ENCODE peak calls at places on chromosome 10, in seven cellular contexts. E, U, Z, I, T, V and A are unnamed samples.

GRCh38 chr10:90175161-90175681 is 473.8 kb downstream of the KIF20B start:
- DNase-seq in E (no peak), U (no peak), Z (no peak), I (no peak), T (no peak), V (no peak), A (peak)

GRCh38 chr10:44983066-44983894 is 4.7 kb upstream of the DEPP1 start:
- DNase-seq in E (no peak), U (peak), Z (no peak), I (no peak), T (no peak), V (no peak), A (no peak)

GRCh38 chr10:44865289-44865671 is 45.9 kb upstream of the TMEM72 start:
- DNase-seq in E (no peak), U (no peak), Z (no peak), I (no peak), T (no peak), V (no peak), A (peak)

GRCh38 chr10:46297406-46298204 is 10.8 kb downstream of the ANTXRL start:
- DNase-seq in E (peak), U (no peak), Z (no peak), I (peak), T (peak), V (no peak), A (no peak)

GRCh38 chr10:84356951-84357350 is 28.6 kb downstream of the CCSER2 start:
- DNase-seq in E (no peak), U (no peak), Z (no peak), I (no peak), T (no peak), V (no peak), A (no peak)

GRCh38 chr10:15369642-15370211 is 1.4 kb downstream of the FAM171A1 start:
- DNase-seq in E (no peak), U (peak), Z (no peak), I (no peak), T (no peak), V (peak), A (peak)

GRCh38 chr10:73910764-73911552 is at the start of gene PLAU:
- DNase-seq in E (peak), U (peak), Z (no peak), I (peak), T (peak), V (peak), A (peak)

GRCh38 chr10:91756286-91756685 is 41.9 kb upstream of the TNKS2 start:
- DNase-seq in E (no peak), U (no peak), Z (no peak), I (no peak), T (no peak), V (no peak), A (no peak)

GRCh38 chr10:47253651-47254375 is 46.2 kb upstream of the GDF10 start:
- DNase-seq in E (no peak), U (peak), Z (no peak), I (no peak), T (no peak), V (no peak), A (no peak)

GRCh38 chr10:91796332-91797076 is 1.7 kb upstream of the TNKS2 start:
- DNase-seq in E (peak), U (peak), Z (no peak), I (peak), T (peak), V (no peak), A (peak)

GRCh38 chr10:58393317-58393716 is 8.1 kb downstream of the TFAM start:
- DNase-seq in E (no peak), U (no peak), Z (no peak), I (no peak), T (no peak), V (no peak), A (no peak)

GRCh38 chr10:127044191-127044590 is 139.0 kb downstream of the DOCK1 start:
- DNase-seq in E (no peak), U (peak), Z (no peak), I (peak), T (no peak), V (no peak), A (peak)

GRCh38 chr10:127039435-127039834 is 134.2 kb downstream of the DOCK1 start:
- DNase-seq in E (no peak), U (peak), Z (no peak), I (no peak), T (no peak), V (no peak), A (peak)

GRCh38 chr10:127043312-127043711 is 138.1 kb downstream of the DOCK1 start:
- DNase-seq in E (no peak), U (no peak), Z (no peak), I (no peak), T (no peak), V (no peak), A (no peak)

GRCh38 chr10:127041561-127041960 is 136.3 kb downstream of the DOCK1 start:
- DNase-seq in E (no peak), U (no peak), Z (no peak), I (no peak), T (no peak), V (no peak), A (peak)

GRCh38 chr10:127040756-127041155 is 135.5 kb downstream of the DOCK1 start:
- DNase-seq in E (no peak), U (no peak), Z (no peak), I (no peak), T (no peak), V (no peak), A (no peak)
- H3K27ac ChIP-seq in E (no peak), U (no peak), Z (no peak), I (no peak), T (no peak), V (no peak), A (no peak)

GRCh38 chr10:34434119-34434594 is 380.9 kb downstream of the PARD3 start:
- DNase-seq in E (no peak), U (no peak), Z (no peak), I (no peak), T (no peak), V (no peak), A (no peak)
- H3K4me3 ChIP-seq in E (no peak), U (no peak), Z (no peak), I (no peak), T (no peak), V (peak), A (no peak)

DNA sequence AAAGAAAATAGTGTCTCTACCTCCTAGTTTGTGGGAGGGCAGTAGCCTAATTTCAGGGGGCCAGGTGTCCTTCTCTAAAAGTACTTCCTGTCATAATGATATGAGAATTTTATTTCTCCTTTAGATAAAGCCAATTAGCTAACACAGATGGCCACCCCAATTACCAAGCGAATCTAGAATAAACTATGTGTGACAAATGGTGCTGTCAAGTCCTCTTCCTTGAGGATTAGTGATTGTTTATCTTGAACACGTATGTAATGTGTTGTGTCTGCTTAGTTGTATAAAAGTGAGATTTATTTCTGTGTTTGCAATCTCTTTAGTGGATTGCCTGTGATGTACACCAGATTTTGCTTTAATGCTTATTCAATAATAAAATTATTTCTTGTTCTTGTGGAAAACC is 1120.0 kb downstream of the SORCS1 start:
- DNase-seq in E (no peak), U (no peak), Z (no peak), I (no peak), T (no peak), V (peak), A (no peak)
- H3K27ac ChIP-seq in E (no peak), U (no peak), Z (no peak), I (no peak), T (no peak), V (no peak), A (no peak)

GRCh38 chr10:70576803-70577517 is 25.6 kb downstream of the PRF1 start:
- DNase-seq in E (no peak), U (no peak), Z (no peak), I (no peak), T (no peak), V (no peak), A (no peak)
- H3K4me3 ChIP-seq in E (no peak), U (no peak), Z (no peak), I (no peak), T (no peak), V (no peak), A (no peak)

DNA sequence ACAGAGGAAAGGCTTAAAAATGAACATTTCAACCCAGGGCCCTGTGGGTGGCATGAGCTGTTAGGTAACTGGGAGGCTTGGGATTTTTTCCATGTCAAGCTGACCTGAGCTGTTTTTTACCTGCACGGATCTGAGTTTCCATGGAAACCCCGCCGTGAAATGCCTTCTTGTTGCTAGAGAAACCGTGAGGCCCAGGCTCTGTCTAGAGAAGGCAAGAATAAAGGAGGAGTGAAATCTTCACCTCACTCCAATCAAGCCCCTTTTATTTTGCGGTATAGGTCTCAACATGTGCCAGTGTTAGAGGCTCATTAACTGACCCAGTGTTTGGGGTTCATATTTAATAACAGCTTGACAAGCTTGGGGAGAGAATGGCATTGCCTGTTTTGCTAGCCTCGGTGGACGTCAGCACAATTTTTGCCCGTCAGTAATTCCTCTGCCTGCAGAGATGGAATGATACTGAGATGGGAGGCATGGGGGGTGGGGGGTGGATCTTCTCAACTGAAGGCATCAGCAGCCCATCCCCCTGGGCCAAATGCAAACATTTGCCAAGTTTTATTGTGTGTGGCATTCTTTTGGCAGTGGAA is 48.9 kb upstream of the PDCD4 start:
- DNase-seq in E (no peak), U (peak), Z (peak), I (no peak), T (no peak), V (peak), A (peak)
- H3K27ac ChIP-seq in E (no peak), U (peak), Z (no peak), I (peak), T (no peak), V (no peak), A (no peak)

GRCh38 chr10:31697271-31698168 is 231.1 kb downstream of the ARHGAP12 start:
- DNase-seq in E (peak), U (no peak), Z (no peak), I (peak), T (peak), V (peak), A (peak)
- H3K4me3 ChIP-seq in E (no peak), U (no peak), Z (no peak), I (peak), T (no peak), V (no peak), A (no peak)

GRCh38 chr10:126398383-126398743 is 10.1 kb upstream of the ADAM12 start:
- DNase-seq in E (no peak), U (no peak), Z (no peak), I (no peak), T (no peak), V (no peak), A (no peak)

GRCh38 chr10:126397640-126398382 is 9.5 kb upstream of the ADAM12 start:
- DNase-seq in E (no peak), U (peak), Z (no peak), I (no peak), T (no peak), V (peak), A (no peak)

GRCh38 chr10:126397166-126397565 is 8.9 kb upstream of the ADAM12 start:
- DNase-seq in E (no peak), U (no peak), Z (no peak), I (no peak), T (no peak), V (no peak), A (no peak)

GRCh38 chr10:126400641-126401040 is 12.4 kb upstream of the ADAM12 start:
- DNase-seq in E (no peak), U (no peak), Z (no peak), I (no peak), T (no peak), V (no peak), A (no peak)

GRCh38 chr10:126398924-126399323 is 10.6 kb upstream of the ADAM12 start:
- DNase-seq in E (no peak), U (no peak), Z (no peak), I (no peak), T (no peak), V (peak), A (no peak)
- H3K27ac ChIP-seq in E (no peak), U (no peak), Z (no peak), I (no peak), T (no peak), V (peak), A (no peak)

GRCh38 chr10:60967260-60967659 is 23.3 kb upstream of the RHOBTB1 start:
- DNase-seq in E (no peak), U (no peak), Z (no peak), I (no peak), T (no peak), V (no peak), A (no peak)
- H3K4me3 ChIP-seq in E (no peak), U (no peak), Z (no peak), I (no peak), T (no peak), V (no peak), A (no peak)

GRCh38 chr10:5449227-5449626 is 36.9 kb downstream of the NET1 start:
- DNase-seq in E (no peak), U (no peak), Z (no peak), I (no peak), T (no peak), V (no peak), A (no peak)

GRCh38 chr10:5448333-5449048 is 36.1 kb downstream of the NET1 start:
- DNase-seq in E (no peak), U (no peak), Z (no peak), I (no peak), T (no peak), V (no peak), A (no peak)

GRCh38 chr10:5447071-5447470 is 34.7 kb downstream of the NET1 start:
- DNase-seq in E (no peak), U (no peak), Z (no peak), I (no peak), T (no peak), V (no peak), A (no peak)

GRCh38 chr10:5446390-5446926 is 34.1 kb downstream of the NET1 start:
- DNase-seq in E (peak), U (peak), Z (peak), I (peak), T (peak), V (no peak), A (peak)

DNA sequence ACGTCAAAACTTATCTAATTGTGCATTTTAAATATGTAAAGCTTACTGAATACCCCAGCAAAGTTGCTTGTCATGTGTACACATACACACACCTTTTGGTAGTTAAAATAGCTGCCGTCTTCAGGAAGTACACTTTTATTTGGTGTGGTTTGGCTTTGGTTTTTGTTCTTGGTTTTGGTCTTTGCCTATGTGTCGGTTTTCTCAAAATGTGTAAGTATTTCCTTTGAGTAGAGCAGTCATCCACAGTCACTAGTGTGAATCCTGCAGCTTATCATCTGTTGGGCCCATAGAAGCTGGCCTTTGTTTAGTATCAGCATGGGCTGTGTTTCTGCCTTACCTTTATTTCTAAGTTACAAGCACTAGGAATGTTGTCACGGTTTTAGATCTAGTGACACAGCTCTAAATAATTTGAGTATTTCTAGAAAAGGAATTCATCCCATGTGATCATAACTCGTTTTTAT is 35.3 kb downstream of the NET1 start:
- DNase-seq in E (no peak), U (no peak), Z (no peak), I (no peak), T (no peak), V (no peak), A (no peak)
- H3K27ac ChIP-seq in E (no peak), U (no peak), Z (no peak), I (peak), T (peak), V (peak), A (peak)